ENCODE peak calls at places on chromosomes 1 and 21, in five cellular contexts. One of them, this sample, is unnamed.
A peak's percentile ranks its signal among the peaks of the same experiment; 100 is the strongest.

GRCh38 chr1:16267690-16268180 is 30.8 kb upstream of the CPLANE2 start:
- DNase-seq in H1: no peak
- DNase-seq in mesendoderm: no peak
- DNase-seq in neuronal stem cell: no peak
- DNase-seq in IMR-90: no peak
- DNase-seq in this sample: no peak

GRCh38 chr1:184387069-184387870 is 441 bp downstream of the C1orf21 start:
- DNase-seq in H1: peak; percentile 67
- DNase-seq in mesendoderm: peak; percentile 55
- DNase-seq in neuronal stem cell: no peak
- DNase-seq in IMR-90: peak; percentile 28
- DNase-seq in this sample: peak; percentile 93

GRCh38 chr1:51542158-51542953 is 23.3 kb upstream of the EPS15 start:
- DNase-seq in H1: no peak
- DNase-seq in mesendoderm: no peak
- DNase-seq in neuronal stem cell: no peak
- DNase-seq in IMR-90: no peak
- DNase-seq in this sample: no peak

GRCh38 chr1:56525463-56526155 is 53.8 kb downstream of the PLPP3 start:
- DNase-seq in H1: no peak
- DNase-seq in mesendoderm: no peak
- DNase-seq in neuronal stem cell: no peak
- DNase-seq in IMR-90: peak; percentile 60
- DNase-seq in this sample: peak; percentile 28

GRCh38 chr1:145871994-145872411 is 13.1 kb upstream of the PIAS3 start:
- DNase-seq in H1: peak; percentile 75
- DNase-seq in mesendoderm: peak; percentile 60
- DNase-seq in neuronal stem cell: no peak
- DNase-seq in IMR-90: peak; percentile 46
- DNase-seq in this sample: peak; percentile 43

GRCh38 chr1:160079448-160079847 is 1.9 kb upstream of the KCNJ9 start:
- DNase-seq in H1: no peak
- DNase-seq in mesendoderm: no peak
- DNase-seq in neuronal stem cell: no peak
- DNase-seq in IMR-90: no peak
- DNase-seq in this sample: no peak

GRCh38 chr21:36097427-36098230 is 27.8 kb downstream of the CBR1 start:
- DNase-seq in H1: no peak
- DNase-seq in mesendoderm: no peak
- DNase-seq in neuronal stem cell: no peak
- DNase-seq in IMR-90: no peak
- DNase-seq in this sample: peak; percentile 46

GRCh38 chr1:182397653-182398388 is 2.6 kb downstream of the TEDDM1 start:
- DNase-seq in H1: no peak
- DNase-seq in mesendoderm: no peak
- DNase-seq in neuronal stem cell: no peak
- DNase-seq in IMR-90: peak; percentile 33
- DNase-seq in this sample: no peak

GRCh38 chr1:184759097-184759496 is 4.4 kb upstream of the EDEM3 start:
- DNase-seq in H1: no peak
- DNase-seq in mesendoderm: no peak
- DNase-seq in neuronal stem cell: no peak
- DNase-seq in IMR-90: no peak
- DNase-seq in this sample: no peak

GRCh38 chr1:220908757-220909156 is 29.5 kb downstream of the HLX start:
- DNase-seq in H1: no peak
- DNase-seq in mesendoderm: no peak
- DNase-seq in neuronal stem cell: no peak
- DNase-seq in IMR-90: peak; percentile 44
- DNase-seq in this sample: peak; percentile 35

GRCh38 chr21:34885125-34885524 is 164.0 kb downstream of the RUNX1 start:
- DNase-seq in H1: no peak
- DNase-seq in mesendoderm: no peak
- DNase-seq in neuronal stem cell: no peak
- DNase-seq in IMR-90: no peak
- DNase-seq in this sample: no peak

GRCh38 chr1:224300346-224300745 is 29.6 kb downstream of the NVL start:
- DNase-seq in H1: no peak
- DNase-seq in mesendoderm: no peak
- DNase-seq in neuronal stem cell: no peak
- DNase-seq in IMR-90: peak; percentile 98
- DNase-seq in this sample: peak; percentile 77

GRCh38 chr1:21296509-21297354 is 6.5 kb upstream of the ECE1 start:
- DNase-seq in H1: no peak
- DNase-seq in mesendoderm: no peak
- DNase-seq in neuronal stem cell: no peak
- DNase-seq in IMR-90: no peak
- DNase-seq in this sample: no peak

GRCh38 chr1:116847688-116848531 is 61.8 kb upstream of the PTGFRN start:
- DNase-seq in H1: no peak
- DNase-seq in mesendoderm: no peak
- DNase-seq in neuronal stem cell: no peak
- DNase-seq in IMR-90: peak; percentile 33
- DNase-seq in this sample: peak; percentile 86

GRCh38 chr21:35603471-35603870 is 456.9 kb downstream of the SETD4 start:
- DNase-seq in H1: peak; percentile 50
- DNase-seq in mesendoderm: peak; percentile 35
- DNase-seq in neuronal stem cell: no peak
- DNase-seq in IMR-90: no peak
- DNase-seq in this sample: no peak

GRCh38 chr1:202213361-202214088 is 19.9 kb downstream of the LGR6 start:
- DNase-seq in H1: peak; percentile 60
- DNase-seq in mesendoderm: peak; percentile 93
- DNase-seq in neuronal stem cell: no peak
- DNase-seq in IMR-90: no peak
- DNase-seq in this sample: no peak

GRCh38 chr1:185880779-185881333 is 146.7 kb downstream of the HMCN1 start:
- DNase-seq in H1: no peak
- DNase-seq in mesendoderm: no peak
- DNase-seq in neuronal stem cell: no peak
- DNase-seq in IMR-90: no peak
- DNase-seq in this sample: no peak

GRCh38 chr1:21205416-21205815 is 28.7 kb upstream of the EIF4G3 start:
- DNase-seq in H1: no peak
- DNase-seq in mesendoderm: peak; percentile 35
- DNase-seq in neuronal stem cell: no peak
- DNase-seq in IMR-90: no peak
- DNase-seq in this sample: no peak

GRCh38 chr1:76238094-76238551 is 163.6 kb downstream of the ST6GALNAC3 start:
- DNase-seq in H1: no peak
- DNase-seq in mesendoderm: peak; percentile 75
- DNase-seq in neuronal stem cell: no peak
- DNase-seq in IMR-90: no peak
- DNase-seq in this sample: no peak

GRCh38 chr1:91283421-91283726 is 121.3 kb downstream of the HFM1 start:
- DNase-seq in H1: no peak
- DNase-seq in mesendoderm: peak; percentile 16
- DNase-seq in neuronal stem cell: no peak
- DNase-seq in IMR-90: no peak
- DNase-seq in this sample: no peak

GRCh38 chr1:186050360-186050759 is 316.2 kb downstream of the HMCN1 start:
- DNase-seq in H1: no peak
- DNase-seq in mesendoderm: no peak
- DNase-seq in neuronal stem cell: no peak
- DNase-seq in IMR-90: peak; percentile 43
- DNase-seq in this sample: no peak

GRCh38 chr1:174768949-174769348 is 230.8 kb upstream of the CACYBP start:
- DNase-seq in H1: no peak
- DNase-seq in mesendoderm: no peak
- DNase-seq in neuronal stem cell: no peak
- DNase-seq in IMR-90: no peak
- DNase-seq in this sample: no peak

GRCh38 chr1:205324781-205325180 is 3.2 kb upstream of the NUAK2 start:
- DNase-seq in H1: no peak
- DNase-seq in mesendoderm: peak; percentile 97
- DNase-seq in neuronal stem cell: no peak
- DNase-seq in IMR-90: peak; percentile 77
- DNase-seq in this sample: peak; percentile 81

GRCh38 chr1:116853680-116854191 is 56.0 kb upstream of the PTGFRN start:
- DNase-seq in H1: peak; percentile 52
- DNase-seq in mesendoderm: peak; percentile 95
- DNase-seq in neuronal stem cell: no peak
- DNase-seq in IMR-90: peak; percentile 65
- DNase-seq in this sample: peak; percentile 91

GRCh38 chr1:33441088-33441745 is 10.3 kb upstream of the PHC2 start:
- DNase-seq in H1: no peak
- DNase-seq in mesendoderm: no peak
- DNase-seq in neuronal stem cell: no peak
- DNase-seq in IMR-90: no peak
- DNase-seq in this sample: no peak

GRCh38 chr1:41658444-41659158 is 174.1 kb upstream of the EDN2 start:
- DNase-seq in H1: no peak
- DNase-seq in mesendoderm: no peak
- DNase-seq in neuronal stem cell: no peak
- DNase-seq in IMR-90: no peak
- DNase-seq in this sample: no peak

GRCh38 chr1:228369608-228370438 is 36.8 kb downstream of the TRIM11 start:
- DNase-seq in H1: no peak
- DNase-seq in mesendoderm: no peak
- DNase-seq in neuronal stem cell: no peak
- DNase-seq in IMR-90: no peak
- DNase-seq in this sample: no peak
- H3K4me3 ChIP-seq in H1: no peak overlapping the region
- H3K4me3 ChIP-seq in mesendoderm: no peak overlapping the region
- H3K4me3 ChIP-seq in neuronal stem cell: no peak overlapping the region
- H3K4me3 ChIP-seq in IMR-90: no peak overlapping the region
- H3K4me3 ChIP-seq in this sample: no peak overlapping the region

GRCh38 chr1:25858906-25859789 is at the start of gene AUNIP:
- DNase-seq in H1: peak; percentile 84
- DNase-seq in mesendoderm: peak; percentile 90
- DNase-seq in neuronal stem cell: peak; percentile 82
- DNase-seq in IMR-90: peak; percentile 85
- DNase-seq in this sample: peak; percentile 91
- H2BK15ac ChIP-seq in H1: peak within 1 kb of the TSS; percentile 12
- H2BK15ac ChIP-seq in mesendoderm: no peak within 1 kb of the TSS
- H2BK15ac ChIP-seq in neuronal stem cell: peak within 1 kb of the TSS; percentile 2
- H2BK15ac ChIP-seq in IMR-90: peak within 1 kb of the TSS; percentile 16
- H2BK15ac ChIP-seq in this sample: no peak within 1 kb of the TSS

GRCh38 chr1:63363014-63363413 is 4.4 kb upstream of the ALG6 start:
- DNase-seq in H1: no peak
- DNase-seq in mesendoderm: peak; percentile 13
- DNase-seq in neuronal stem cell: no peak
- DNase-seq in IMR-90: no peak
- DNase-seq in this sample: no peak

GRCh38 chr1:63362073-63362472 is 5.4 kb upstream of the ALG6 start:
- DNase-seq in H1: no peak
- DNase-seq in mesendoderm: no peak
- DNase-seq in neuronal stem cell: no peak
- DNase-seq in IMR-90: no peak
- DNase-seq in this sample: no peak

GRCh38 chr1:63362578-63362977 is 4.8 kb upstream of the ALG6 start:
- DNase-seq in H1: no peak
- DNase-seq in mesendoderm: peak; percentile 2
- DNase-seq in neuronal stem cell: no peak
- DNase-seq in IMR-90: no peak
- DNase-seq in this sample: no peak

GRCh38 chr1:63359561-63359960 is 7.9 kb upstream of the ALG6 start:
- DNase-seq in H1: no peak
- DNase-seq in mesendoderm: no peak
- DNase-seq in neuronal stem cell: no peak
- DNase-seq in IMR-90: no peak
- DNase-seq in this sample: no peak
- H2AK5ac ChIP-seq in H1: no peak overlapping the region
- H2AK5ac ChIP-seq in mesendoderm: no peak overlapping the region
- H2AK5ac ChIP-seq in neuronal stem cell: no peak overlapping the region
- H2AK5ac ChIP-seq in IMR-90: no peak overlapping the region
- H2AK5ac ChIP-seq in this sample: no peak overlapping the region

GRCh38 chr1:155253208-155253607 is 2.1 kb downstream of the ENTREP3 start:
- DNase-seq in H1: no peak
- DNase-seq in mesendoderm: peak; percentile 77
- DNase-seq in neuronal stem cell: no peak
- DNase-seq in IMR-90: no peak
- DNase-seq in this sample: no peak

GRCh38 chr1:155253797-155254196 is 1.5 kb downstream of the ENTREP3 start:
- DNase-seq in H1: no peak
- DNase-seq in mesendoderm: no peak
- DNase-seq in neuronal stem cell: no peak
- DNase-seq in IMR-90: peak; percentile 21
- DNase-seq in this sample: no peak

GRCh38 chr1:155255243-155256100 is at the start of gene ENTREP3:
- DNase-seq in H1: peak; percentile 96
- DNase-seq in mesendoderm: peak; percentile 93
- DNase-seq in neuronal stem cell: peak; percentile 87
- DNase-seq in IMR-90: peak; percentile 78
- DNase-seq in this sample: peak; percentile 88

GRCh38 chr1:155254714-155255242 is 505 bp downstream of the ENTREP3 start:
- DNase-seq in H1: peak; percentile 50
- DNase-seq in mesendoderm: no peak
- DNase-seq in neuronal stem cell: no peak
- DNase-seq in IMR-90: no peak
- DNase-seq in this sample: no peak

GRCh38 chr1:155254228-155254713 is 1.0 kb downstream of the ENTREP3 start:
- DNase-seq in H1: no peak
- DNase-seq in mesendoderm: no peak
- DNase-seq in neuronal stem cell: no peak
- DNase-seq in IMR-90: no peak
- DNase-seq in this sample: no peak
- H3K4me3 ChIP-seq in H1: peak overlapping the region; percentile 57
- H3K4me3 ChIP-seq in mesendoderm: no peak overlapping the region
- H3K4me3 ChIP-seq in neuronal stem cell: peak overlapping the region; percentile 70
- H3K4me3 ChIP-seq in IMR-90: peak overlapping the region; percentile 71
- H3K4me3 ChIP-seq in this sample: peak overlapping the region; percentile 79

DNA sequence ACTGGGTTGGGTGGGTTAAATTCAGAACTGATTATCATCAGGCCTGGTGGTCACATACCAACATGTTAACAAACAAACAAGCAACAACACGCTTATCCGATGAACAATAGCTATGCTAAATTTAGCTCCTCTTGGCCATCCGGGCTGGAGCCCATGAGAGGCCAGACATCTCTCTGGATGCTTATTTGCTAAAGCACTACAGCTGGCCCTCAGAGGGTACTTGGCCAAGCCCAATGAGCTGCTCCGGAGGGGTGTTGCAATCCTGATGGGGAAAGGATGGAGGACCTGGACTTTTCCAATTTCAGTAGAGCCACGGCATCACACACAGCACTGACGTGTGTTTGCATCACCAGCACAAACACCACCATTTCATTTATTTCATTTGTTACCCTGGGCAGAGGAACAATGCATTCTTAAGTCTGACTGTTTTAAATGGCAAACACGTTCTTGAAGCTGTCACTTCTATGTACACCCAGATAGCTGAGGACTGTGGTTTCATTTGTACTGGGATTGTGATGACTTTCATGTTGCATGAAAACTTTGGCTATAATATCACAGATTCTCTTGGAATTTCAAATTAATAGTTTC is 359.9 kb upstream of the KAZN start:
- DNase-seq in H1: no peak
- DNase-seq in mesendoderm: no peak
- DNase-seq in neuronal stem cell: no peak
- DNase-seq in IMR-90: no peak
- DNase-seq in this sample: no peak
- H2BK15ac ChIP-seq in H1: no peak overlapping the region
- H2BK15ac ChIP-seq in mesendoderm: no peak overlapping the region
- H2BK15ac ChIP-seq in neuronal stem cell: no peak overlapping the region
- H2BK15ac ChIP-seq in IMR-90: no peak overlapping the region
- H2BK15ac ChIP-seq in this sample: no peak overlapping the region

GRCh38 chr1:234746798-234747196 is 136.8 kb upstream of the IRF2BP2 start:
- DNase-seq in H1: no peak
- DNase-seq in mesendoderm: no peak
- DNase-seq in neuronal stem cell: no peak
- DNase-seq in IMR-90: no peak
- DNase-seq in this sample: no peak
- H2AK5ac ChIP-seq in H1: no peak overlapping the region
- H2AK5ac ChIP-seq in mesendoderm: no peak overlapping the region
- H2AK5ac ChIP-seq in neuronal stem cell: peak overlapping the region; percentile 3
- H2AK5ac ChIP-seq in IMR-90: peak overlapping the region; percentile 39
- H2AK5ac ChIP-seq in this sample: peak overlapping the region; percentile 11

This sample was measured in mesenchymal stem cell.